ENCODE peak calls at places on chromosomes 2 and 18, in seven cellular contexts. One of them, this sample, is unnamed.

GRCh38 chr2:25714740-25715139 is 41.4 kb upstream of the DTNB start:
- DNase-seq in prostate gland: no peak
- DNase-seq in body of pancreas: no peak
- DNase-seq in gastrocnemius medialis: no peak
- DNase-seq in suprapubic skin: no peak
- DNase-seq in lower leg skin: no peak
- DNase-seq in transverse colon: no peak
- DNase-seq in this sample: no peak

GRCh38 chr2:241558532-241559488 is at the start of gene BOK:
- DNase-seq in prostate gland: peak
- DNase-seq in body of pancreas: peak
- DNase-seq in gastrocnemius medialis: no peak
- DNase-seq in suprapubic skin: no peak
- DNase-seq in lower leg skin: no peak
- DNase-seq in transverse colon: peak
- DNase-seq in this sample: peak

GRCh38 chr18:3383381-3383915 is 66.5 kb upstream of the TGIF1 start:
- DNase-seq in prostate gland: no peak
- DNase-seq in body of pancreas: no peak
- DNase-seq in gastrocnemius medialis: no peak
- DNase-seq in suprapubic skin: no peak
- DNase-seq in lower leg skin: no peak
- DNase-seq in transverse colon: no peak
- DNase-seq in this sample: no peak

GRCh38 chr2:69138247-69138754 is 125.3 kb downstream of the ANTXR1 start:
- DNase-seq in prostate gland: no peak
- DNase-seq in body of pancreas: no peak
- DNase-seq in gastrocnemius medialis: no peak
- DNase-seq in suprapubic skin: no peak
- DNase-seq in lower leg skin: no peak
- DNase-seq in transverse colon: no peak
- DNase-seq in this sample: no peak

GRCh38 chr2:45825001-45825651 is 173.7 kb downstream of the PRKCE start:
- DNase-seq in prostate gland: no peak
- DNase-seq in body of pancreas: no peak
- DNase-seq in gastrocnemius medialis: no peak
- DNase-seq in suprapubic skin: no peak
- DNase-seq in lower leg skin: no peak
- DNase-seq in transverse colon: no peak
- DNase-seq in this sample: no peak

GRCh38 chr2:69701100-69701945 is 40.6 kb upstream of the ANXA4 start:
- DNase-seq in prostate gland: no peak
- DNase-seq in body of pancreas: no peak
- DNase-seq in gastrocnemius medialis: no peak
- DNase-seq in suprapubic skin: no peak
- DNase-seq in lower leg skin: no peak
- DNase-seq in transverse colon: no peak
- DNase-seq in this sample: no peak

GRCh38 chr2:182113334-182113733 is 127.7 kb downstream of the PPP1R1C start:
- DNase-seq in prostate gland: no peak
- DNase-seq in body of pancreas: no peak
- DNase-seq in gastrocnemius medialis: no peak
- DNase-seq in suprapubic skin: no peak
- DNase-seq in lower leg skin: no peak
- DNase-seq in transverse colon: no peak
- DNase-seq in this sample: no peak

GRCh38 chr18:51621103-51621969 is 423.9 kb upstream of the MEX3C start:
- DNase-seq in prostate gland: no peak
- DNase-seq in body of pancreas: peak
- DNase-seq in gastrocnemius medialis: no peak
- DNase-seq in suprapubic skin: no peak
- DNase-seq in lower leg skin: peak
- DNase-seq in transverse colon: peak
- DNase-seq in this sample: peak

GRCh38 chr2:190879474-190880373 is 897 bp upstream of the GLS start:
- DNase-seq in prostate gland: no peak
- DNase-seq in body of pancreas: no peak
- DNase-seq in gastrocnemius medialis: no peak
- DNase-seq in suprapubic skin: peak
- DNase-seq in lower leg skin: no peak
- DNase-seq in transverse colon: no peak
- DNase-seq in this sample: no peak

GRCh38 chr2:75560022-75560767 is 544 bp downstream of the EVA1A start:
- DNase-seq in prostate gland: peak
- DNase-seq in body of pancreas: peak
- DNase-seq in gastrocnemius medialis: no peak
- DNase-seq in suprapubic skin: no peak
- DNase-seq in lower leg skin: no peak
- DNase-seq in transverse colon: no peak
- DNase-seq in this sample: no peak

GRCh38 chr2:118844261-118845004 is 3.0 kb downstream of the EN1 start:
- DNase-seq in prostate gland: no peak
- DNase-seq in body of pancreas: no peak
- DNase-seq in gastrocnemius medialis: peak
- DNase-seq in suprapubic skin: no peak
- DNase-seq in lower leg skin: no peak
- DNase-seq in transverse colon: no peak
- DNase-seq in this sample: no peak

GRCh38 chr2:229914182-229914581 is 7.6 kb downstream of the TRIP12 start:
- DNase-seq in prostate gland: no peak
- DNase-seq in body of pancreas: no peak
- DNase-seq in gastrocnemius medialis: no peak
- DNase-seq in suprapubic skin: no peak
- DNase-seq in lower leg skin: no peak
- DNase-seq in transverse colon: no peak
- DNase-seq in this sample: no peak
- TF ChIP-seq CTCF in prostate gland: no peak
- TF ChIP-seq CTCF in body of pancreas: no peak
- TF ChIP-seq CTCF in gastrocnemius medialis: no peak
- TF ChIP-seq CTCF in suprapubic skin: no peak
- TF ChIP-seq CTCF in lower leg skin: no peak
- TF ChIP-seq CTCF in transverse colon: no peak
- TF ChIP-seq CTCF in this sample: no peak

DNA sequence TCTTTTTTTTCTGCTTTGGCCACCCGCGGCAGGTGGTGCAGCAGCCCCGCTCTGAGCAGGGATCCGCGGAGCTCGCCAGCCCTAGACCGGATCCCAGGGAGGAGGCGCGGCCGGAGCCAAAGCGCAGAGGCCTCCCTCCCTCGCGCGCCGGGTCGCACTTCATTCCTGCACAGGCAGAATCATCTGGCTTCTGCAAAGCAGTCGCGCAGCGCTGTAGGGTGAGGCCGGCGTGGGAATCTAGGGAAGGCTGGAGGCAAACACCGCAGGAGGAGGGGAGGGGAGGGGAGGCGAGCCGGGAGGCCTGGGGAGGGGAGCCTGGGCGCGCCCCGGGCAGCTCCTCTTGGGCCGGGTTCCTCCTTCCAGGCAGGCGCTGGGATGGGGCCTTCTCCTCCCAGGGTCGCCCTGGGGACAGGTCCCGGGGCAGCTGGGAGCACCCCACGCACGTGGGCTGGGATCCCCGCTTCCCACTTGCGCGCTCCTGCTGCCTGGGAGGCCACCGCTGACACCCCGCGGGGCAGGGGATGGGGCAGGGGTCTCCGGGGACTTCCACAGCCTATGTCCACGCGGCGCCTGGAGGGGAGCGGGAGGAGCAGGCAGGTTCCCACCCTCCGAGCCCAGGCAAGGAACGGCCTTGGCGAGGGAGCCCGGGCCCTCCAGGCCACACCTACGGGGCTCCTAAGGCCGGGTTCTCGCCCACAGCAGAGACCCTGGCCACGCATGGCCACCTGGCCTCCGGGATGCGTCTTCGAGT is 45.0 kb downstream of the MBP start:
- DNase-seq in prostate gland: no peak
- DNase-seq in body of pancreas: no peak
- DNase-seq in gastrocnemius medialis: no peak
- DNase-seq in suprapubic skin: no peak
- DNase-seq in lower leg skin: no peak
- DNase-seq in transverse colon: peak
- DNase-seq in this sample: peak
- H3K4me3 ChIP-seq in prostate gland: peak
- H3K4me3 ChIP-seq in body of pancreas: no peak
- H3K4me3 ChIP-seq in gastrocnemius medialis: peak
- H3K4me3 ChIP-seq in suprapubic skin: peak
- H3K4me3 ChIP-seq in lower leg skin: no peak
- H3K4me3 ChIP-seq in transverse colon: no peak
- H3K4me3 ChIP-seq in this sample: peak

GRCh38 chr2:8679567-8679826 is 2.4 kb upstream of the ID2 start:
- DNase-seq in prostate gland: no peak
- DNase-seq in body of pancreas: no peak
- DNase-seq in gastrocnemius medialis: no peak
- DNase-seq in suprapubic skin: no peak
- DNase-seq in lower leg skin: no peak
- DNase-seq in transverse colon: no peak
- DNase-seq in this sample: no peak

GRCh38 chr2:8677646-8678592 is 3.9 kb upstream of the ID2 start:
- DNase-seq in prostate gland: peak
- DNase-seq in body of pancreas: peak
- DNase-seq in gastrocnemius medialis: peak
- DNase-seq in suprapubic skin: no peak
- DNase-seq in lower leg skin: peak
- DNase-seq in transverse colon: peak
- DNase-seq in this sample: peak

GRCh38 chr2:8679827-8680731 is 1.8 kb upstream of the ID2 start:
- DNase-seq in prostate gland: peak
- DNase-seq in body of pancreas: peak
- DNase-seq in gastrocnemius medialis: no peak
- DNase-seq in suprapubic skin: no peak
- DNase-seq in lower leg skin: peak
- DNase-seq in transverse colon: peak
- DNase-seq in this sample: peak

GRCh38 chr2:8676915-8677645 is 4.8 kb upstream of the ID2 start:
- DNase-seq in prostate gland: peak
- DNase-seq in body of pancreas: no peak
- DNase-seq in gastrocnemius medialis: no peak
- DNase-seq in suprapubic skin: no peak
- DNase-seq in lower leg skin: no peak
- DNase-seq in transverse colon: peak
- DNase-seq in this sample: peak

DNA sequence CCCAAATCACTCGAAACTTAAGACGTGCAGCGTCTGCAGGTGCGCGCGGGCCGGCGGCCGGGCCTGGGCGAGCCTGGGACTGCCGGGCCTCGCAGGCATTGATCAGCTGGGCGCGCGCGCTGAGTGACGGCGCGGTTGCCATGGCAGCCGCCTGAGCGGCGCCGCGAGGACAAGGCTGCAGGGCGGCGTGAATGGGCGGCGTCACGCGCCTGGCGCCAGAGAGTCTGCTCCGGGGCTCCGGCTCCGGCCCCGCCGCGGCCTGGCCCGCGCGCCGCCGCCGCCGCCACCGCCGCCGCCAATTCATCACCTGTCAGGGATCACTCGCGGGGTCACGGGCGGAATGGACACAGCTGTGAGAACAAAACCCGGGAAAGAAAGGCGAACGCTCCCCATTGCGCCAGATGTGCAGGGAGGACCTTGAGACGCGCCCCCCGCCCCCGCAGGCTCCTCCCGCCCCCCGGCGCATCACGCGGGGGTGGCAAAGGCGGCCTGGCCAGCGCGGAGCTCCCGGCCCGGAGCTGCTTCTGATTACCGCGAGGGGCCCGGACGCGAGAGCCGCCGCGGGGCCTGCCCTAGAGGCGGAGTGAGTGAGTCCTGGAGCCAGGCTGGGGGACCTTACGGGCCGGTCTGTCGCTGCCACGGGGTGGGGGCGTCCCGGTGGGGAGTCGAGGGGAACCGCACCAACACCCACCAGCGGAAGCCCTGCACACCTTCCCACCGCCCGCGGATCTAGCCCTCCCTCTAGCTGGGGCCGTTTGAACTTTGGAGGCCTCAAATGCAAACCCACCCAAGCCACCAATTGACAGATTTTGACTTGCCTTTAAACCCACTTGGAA is 2.9 kb upstream of the ID2 start:
- DNase-seq in prostate gland: peak
- DNase-seq in body of pancreas: peak
- DNase-seq in gastrocnemius medialis: peak
- DNase-seq in suprapubic skin: peak
- DNase-seq in lower leg skin: peak
- DNase-seq in transverse colon: peak
- DNase-seq in this sample: peak
- TF ChIP-seq POLR2A in prostate gland: peak
- TF ChIP-seq POLR2A in body of pancreas: peak
- TF ChIP-seq POLR2A in gastrocnemius medialis: peak
- TF ChIP-seq POLR2A in suprapubic skin: peak
- TF ChIP-seq POLR2A in lower leg skin: no peak
- TF ChIP-seq POLR2A in transverse colon: peak
- TF ChIP-seq POLR2A in this sample: peak

DNA sequence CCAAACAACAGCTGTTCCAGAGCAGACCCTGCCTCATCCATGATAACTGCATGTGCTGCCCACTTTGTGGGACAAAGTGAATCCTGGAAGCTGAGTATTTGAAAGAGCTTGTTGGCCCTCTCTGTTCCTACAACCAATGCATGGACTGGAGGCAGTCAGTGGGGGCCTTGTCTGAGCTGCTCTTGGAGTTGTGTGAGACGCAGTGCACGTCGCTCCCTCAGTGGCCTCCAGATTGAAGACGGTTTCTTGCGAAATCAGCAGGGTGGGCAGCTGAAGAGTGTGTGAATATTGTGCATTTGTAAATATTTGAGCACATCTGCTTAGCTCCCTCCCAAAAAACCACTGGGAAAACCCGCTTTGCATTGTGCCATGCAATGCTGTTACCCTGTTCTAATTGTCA is 782.8 kb downstream of the PLCL1 start:
- DNase-seq in prostate gland: no peak
- DNase-seq in body of pancreas: no peak
- DNase-seq in gastrocnemius medialis: no peak
- DNase-seq in suprapubic skin: no peak
- DNase-seq in lower leg skin: no peak
- DNase-seq in transverse colon: no peak
- DNase-seq in this sample: no peak
- TF ChIP-seq CTCF in prostate gland: no peak
- TF ChIP-seq CTCF in body of pancreas: no peak
- TF ChIP-seq CTCF in gastrocnemius medialis: no peak
- TF ChIP-seq CTCF in suprapubic skin: no peak
- TF ChIP-seq CTCF in lower leg skin: no peak
- TF ChIP-seq CTCF in transverse colon: no peak
- TF ChIP-seq CTCF in this sample: no peak

This sample was measured in heart left ventricle.